ENCODE peak calls at places on chromosomes 13 and 19, in six cellular contexts. One of them, this sample, is unnamed.

GRCh38 chr19:29576761-29577661 is 29.1 kb upstream of the POP4 start:
- DNase-seq in tibial nerve: no peak
- DNase-seq in posterior cingulate gyrus: no peak
- DNase-seq in GM19239: no peak
- DNase-seq in GM12865: peak
- DNase-seq in aorta: no peak
- DNase-seq in this sample: peak

GRCh38 chr19:51148571-51148970 is 6.5 kb downstream of the SIGLEC7 start:
- DNase-seq in tibial nerve: no peak
- DNase-seq in GM12865: no peak
- DNase-seq in posterior cingulate gyrus: no peak
- DNase-seq in aorta: no peak
- DNase-seq in GM19239: no peak
- DNase-seq in this sample: no peak

GRCh38 chr19:52464798-52465470 is 11.6 kb downstream of the ZNF578 start:
- DNase-seq in GM12865: no peak
- DNase-seq in GM19239: no peak
- DNase-seq in aorta: no peak
- DNase-seq in tibial nerve: no peak
- DNase-seq in posterior cingulate gyrus: no peak
- DNase-seq in this sample: no peak

GRCh38 chr19:2331601-2332246 is 3.2 kb downstream of the SPPL2B start:
- DNase-seq in GM19239: no peak
- DNase-seq in posterior cingulate gyrus: peak
- DNase-seq in tibial nerve: no peak
- DNase-seq in aorta: no peak
- DNase-seq in GM12865: no peak
- DNase-seq in this sample: no peak

GRCh38 chr13:112605531-112605990 is 17.6 kb upstream of the TUBGCP3 start:
- DNase-seq in aorta: no peak
- DNase-seq in posterior cingulate gyrus: no peak
- DNase-seq in tibial nerve: no peak
- DNase-seq in GM19239: no peak
- DNase-seq in GM12865: no peak
- DNase-seq in this sample: no peak

GRCh38 chr19:5095568-5095850 is 126.6 kb downstream of the KDM4B start:
- DNase-seq in GM12865: no peak
- DNase-seq in GM19239: no peak
- DNase-seq in posterior cingulate gyrus: no peak
- DNase-seq in tibial nerve: no peak
- DNase-seq in aorta: no peak
- DNase-seq in this sample: no peak

GRCh38 chr19:36140289-36141038 is 598 bp downstream of the CAPNS1 start:
- DNase-seq in tibial nerve: peak
- DNase-seq in GM12865: peak
- DNase-seq in GM19239: peak
- DNase-seq in posterior cingulate gyrus: no peak
- DNase-seq in aorta: peak
- DNase-seq in this sample: no peak

GRCh38 chr19:53977991-53978731 is 13.3 kb upstream of the CACNG6 start:
- DNase-seq in GM19239: no peak
- DNase-seq in posterior cingulate gyrus: peak
- DNase-seq in tibial nerve: peak
- DNase-seq in aorta: peak
- DNase-seq in GM12865: no peak
- DNase-seq in this sample: no peak

GRCh38 chr13:31790992-31791391 is 51.7 kb downstream of the RXFP2 start:
- DNase-seq in aorta: no peak
- DNase-seq in GM12865: no peak
- DNase-seq in posterior cingulate gyrus: no peak
- DNase-seq in GM19239: no peak
- DNase-seq in tibial nerve: no peak
- DNase-seq in this sample: no peak

GRCh38 chr13:107202371-107203023 is 634.6 kb upstream of the ARGLU1 start:
- DNase-seq in GM19239: no peak
- DNase-seq in tibial nerve: no peak
- DNase-seq in posterior cingulate gyrus: no peak
- DNase-seq in aorta: no peak
- DNase-seq in GM12865: no peak
- DNase-seq in this sample: no peak

GRCh38 chr19:44260695-44261446 is 1.2 kb downstream of the ZNF233 start:
- DNase-seq in tibial nerve: no peak
- DNase-seq in GM12865: no peak
- DNase-seq in posterior cingulate gyrus: no peak
- DNase-seq in aorta: no peak
- DNase-seq in GM19239: no peak
- DNase-seq in this sample: no peak

GRCh38 chr13:112888238-112889111 is 80.5 kb upstream of the MCF2L start:
- DNase-seq in aorta: peak
- DNase-seq in posterior cingulate gyrus: no peak
- DNase-seq in GM19239: no peak
- DNase-seq in tibial nerve: no peak
- DNase-seq in GM12865: no peak
- DNase-seq in this sample: no peak

GRCh38 chr19:13212759-13213330 is 62.6 kb downstream of the IER2 start:
- DNase-seq in tibial nerve: peak
- DNase-seq in GM19239: no peak
- DNase-seq in aorta: peak
- DNase-seq in GM12865: peak
- DNase-seq in posterior cingulate gyrus: peak
- DNase-seq in this sample: no peak

GRCh38 chr13:114112231-114112825 is 20.1 kb downstream of the RASA3 start:
- DNase-seq in GM19239: no peak
- DNase-seq in GM12865: no peak
- DNase-seq in tibial nerve: no peak
- DNase-seq in posterior cingulate gyrus: no peak
- DNase-seq in aorta: peak
- DNase-seq in this sample: no peak

GRCh38 chr13:97386832-97387486 is 47.0 kb upstream of the RAP2A start:
- DNase-seq in posterior cingulate gyrus: no peak
- DNase-seq in GM12865: peak
- DNase-seq in tibial nerve: no peak
- DNase-seq in GM19239: no peak
- DNase-seq in aorta: peak
- DNase-seq in this sample: no peak

GRCh38 chr19:46378268-46378667 is 31.4 kb downstream of the PPP5C start:
- DNase-seq in GM12865: no peak
- DNase-seq in tibial nerve: no peak
- DNase-seq in posterior cingulate gyrus: no peak
- DNase-seq in aorta: no peak
- DNase-seq in GM19239: no peak
- DNase-seq in this sample: no peak

GRCh38 chr19:41987141-41987860 is 6.7 kb downstream of the ATP1A3 start:
- DNase-seq in GM19239: no peak
- DNase-seq in GM12865: no peak
- DNase-seq in posterior cingulate gyrus: no peak
- DNase-seq in aorta: no peak
- DNase-seq in tibial nerve: no peak
- DNase-seq in this sample: no peak

GRCh38 chr13:70189981-70190380 is 81.7 kb upstream of the KLHL1 start:
- DNase-seq in tibial nerve: no peak
- DNase-seq in posterior cingulate gyrus: no peak
- DNase-seq in GM12865: no peak
- DNase-seq in GM19239: no peak
- DNase-seq in aorta: no peak
- DNase-seq in this sample: no peak

GRCh38 chr13:43688230-43688907 is 98.4 kb downstream of the ENOX1 start:
- DNase-seq in aorta: no peak
- DNase-seq in GM12865: no peak
- DNase-seq in GM19239: no peak
- DNase-seq in posterior cingulate gyrus: no peak
- DNase-seq in tibial nerve: no peak
- DNase-seq in this sample: no peak

GRCh38 chr19:48624791-48625723 is 5.8 kb downstream of the SPHK2 start:
- DNase-seq in posterior cingulate gyrus: no peak
- DNase-seq in aorta: peak
- DNase-seq in GM12865: no peak
- DNase-seq in tibial nerve: no peak
- DNase-seq in GM19239: no peak
- DNase-seq in this sample: peak

GRCh38 chr13:106182404-106182803 is 353.1 kb downstream of the EFNB2 start:
- DNase-seq in posterior cingulate gyrus: no peak
- DNase-seq in aorta: no peak
- DNase-seq in GM12865: no peak
- DNase-seq in tibial nerve: no peak
- DNase-seq in GM19239: no peak
- DNase-seq in this sample: no peak

GRCh38 chr13:34900288-34900739 is 41.8 kb upstream of the NBEA start:
- DNase-seq in posterior cingulate gyrus: no peak
- DNase-seq in GM19239: no peak
- DNase-seq in GM12865: no peak
- DNase-seq in tibial nerve: no peak
- DNase-seq in aorta: no peak
- DNase-seq in this sample: no peak

GRCh38 chr19:37941820-37942515 is 35.0 kb downstream of the SIPA1L3 start:
- DNase-seq in tibial nerve: no peak
- DNase-seq in posterior cingulate gyrus: no peak
- DNase-seq in GM12865: no peak
- DNase-seq in aorta: no peak
- DNase-seq in GM19239: no peak
- DNase-seq in this sample: no peak

GRCh38 chr13:113763254-113763653 is 4.2 kb downstream of the TMEM255B start:
- DNase-seq in tibial nerve: no peak
- DNase-seq in GM19239: no peak
- DNase-seq in posterior cingulate gyrus: no peak
- DNase-seq in aorta: no peak
- DNase-seq in GM12865: no peak
- DNase-seq in this sample: no peak

GRCh38 chr19:35355851-35356460 is 2.3 kb upstream of the FFAR3 start:
- DNase-seq in GM19239: no peak
- DNase-seq in GM12865: no peak
- DNase-seq in tibial nerve: no peak
- DNase-seq in aorta: no peak
- DNase-seq in posterior cingulate gyrus: no peak
- DNase-seq in this sample: no peak

GRCh38 chr13:77521595-77522367 is 13.7 kb upstream of the SCEL start:
- DNase-seq in posterior cingulate gyrus: no peak
- DNase-seq in aorta: no peak
- DNase-seq in tibial nerve: no peak
- DNase-seq in GM12865: no peak
- DNase-seq in GM19239: no peak
- DNase-seq in this sample: no peak

GRCh38 chr19:944171-944567 is 18.3 kb downstream of the ARID3A start:
- DNase-seq in aorta: no peak
- DNase-seq in GM19239: no peak
- DNase-seq in GM12865: no peak
- DNase-seq in tibial nerve: no peak
- DNase-seq in posterior cingulate gyrus: no peak
- DNase-seq in this sample: no peak